ENCODE peak calls at places on chromosomes 2 and 18, in seven cellular contexts. Q, R, J, U, S, I and G are unnamed samples.

GRCh38 chr2:64036343-64036742 is 17.1 kb upstream of the VPS54 start:
- DNase-seq in Q (no peak), R (peak; percentile 61), J (no peak), U (no peak), S (no peak), I (no peak), G (no peak)

GRCh38 chr2:160288324-160288723 is 88.3 kb upstream of the ITGB6 start:
- DNase-seq in Q (no peak), R (no peak), J (no peak), U (no peak), S (no peak), I (no peak), G (no peak)

GRCh38 chr2:47227532-47228166 is 72.5 kb upstream of the STPG4 start:
- DNase-seq in Q (no peak), R (no peak), J (no peak), U (no peak), S (peak; percentile 65), I (no peak), G (no peak)

GRCh38 chr2:24792542-24792873 is 683 bp downstream of the PTRHD1 start:
- DNase-seq in Q (no peak), R (no peak), J (no peak), U (no peak), S (no peak), I (no peak), G (no peak)

GRCh38 chr2:2229898-2230817 is 100.9 kb downstream of the MYT1L start:
- DNase-seq in Q (no peak), R (no peak), J (no peak), U (no peak), S (no peak), I (no peak), G (no peak)

GRCh38 chr18:60596928-60597327 is 224.4 kb upstream of the MC4R start:
- DNase-seq in Q (no peak), R (no peak), J (no peak), U (no peak), S (no peak), I (no peak), G (no peak)

GRCh38 chr2:193679850-193680249 is 1485.1 kb upstream of the TMEFF2 start:
- DNase-seq in Q (no peak), R (no peak), J (no peak), U (no peak), S (no peak), I (no peak), G (no peak)

GRCh38 chr2:241017228-241017940 is 19.0 kb downstream of the SNED1 start:
- DNase-seq in Q (no peak), R (no peak), J (no peak), U (no peak), S (no peak), I (no peak), G (no peak)

GRCh38 chr2:192091480-192091879 is 103.3 kb downstream of the TMEFF2 start:
- DNase-seq in Q (no peak), R (no peak), J (no peak), U (no peak), S (no peak), I (no peak), G (no peak)

GRCh38 chr2:230893338-230893737 is 28.6 kb downstream of the ITM2C start:
- DNase-seq in Q (no peak), R (no peak), J (no peak), U (no peak), S (no peak), I (no peak), G (no peak)

GRCh38 chr2:881204-881918 is 69.3 kb upstream of the SNTG2 start:
- DNase-seq in Q (no peak), R (no peak), J (peak; percentile 21), U (no peak), S (no peak), I (no peak), G (no peak)

GRCh38 chr2:23545391-23545790 is 160.4 kb downstream of the KLHL29 start:
- DNase-seq in Q (no peak), R (peak; percentile 56), J (no peak), U (no peak), S (no peak), I (no peak), G (no peak)

GRCh38 chr2:200742426-200742825 is 69.3 kb upstream of the BZW1 start:
- DNase-seq in Q (no peak), R (peak; percentile 81), J (no peak), U (no peak), S (no peak), I (peak; percentile 35), G (no peak)

GRCh38 chr18:50377061-50377798 is 2.4 kb downstream of the SKA1 start:
- DNase-seq in Q (no peak), R (no peak), J (no peak), U (no peak), S (no peak), I (no peak), G (no peak)

GRCh38 chr2:8197825-8198224 is 484.0 kb upstream of the ID2 start:
- DNase-seq in Q (no peak), R (no peak), J (no peak), U (no peak), S (no peak), I (no peak), G (no peak)

GRCh38 chr2:216829533-216829932 is 30.3 kb downstream of the TNP1 start:
- DNase-seq in Q (no peak), R (no peak), J (no peak), U (no peak), S (peak; percentile 11), I (no peak), G (no peak)

GRCh38 chr2:186697536-186697935 is 3.7 kb downstream of the FAM171B start:
- DNase-seq in Q (no peak), R (peak; percentile 22), J (no peak), U (no peak), S (no peak), I (no peak), G (no peak)

GRCh38 chr2:85780316-85781092 is 26.7 kb downstream of the ATOH8 start:
- DNase-seq in Q (no peak), R (no peak), J (no peak), U (no peak), S (no peak), I (no peak), G (no peak)

GRCh38 chr2:96485751-96486643 is 19.2 kb downstream of the NEURL3 start:
- DNase-seq in Q (no peak), R (peak; percentile 94), J (peak; percentile 97), U (peak; percentile 48), S (peak; percentile 28), I (peak; percentile 69), G (no peak)

GRCh38 chr2:234251326-234252271 is 201.1 kb downstream of the SPP2 start:
- DNase-seq in Q (no peak), R (peak; percentile 91), J (no peak), U (peak; percentile 10), S (no peak), I (no peak), G (no peak)
- TF ChIP-seq POLR2AphosphoS5 in Q (no peak), R (peak; percentile 24), J (no peak), U (no peak), S (no peak), I (no peak), G (no peak)

GRCh38 chr2:170815746-170816498 is 765 bp upstream of the GAD1 start:
- DNase-seq in Q (peak; percentile 57), R (peak; percentile 31), J (no peak), U (peak; percentile 68), S (peak; percentile 88), I (peak; percentile 92), G (no peak)
- TF ChIP-seq EZH2 in Q (no peak), R (peak; percentile 8), J (no peak), U (no peak), S (no peak), I (peak; percentile 72), G (no peak)

GRCh38 chr18:55235094-55235461 is 275.8 kb upstream of the CCDC68 start:
- DNase-seq in Q (no peak), R (no peak), J (no peak), U (no peak), S (no peak), I (no peak), G (no peak)
- H3K9ac ChIP-seq in Q (no peak overlapping the region), R (no peak overlapping the region), J (no peak overlapping the region), U (no peak overlapping the region), S (no peak overlapping the region), I (no peak overlapping the region), G (no peak overlapping the region)

DNA sequence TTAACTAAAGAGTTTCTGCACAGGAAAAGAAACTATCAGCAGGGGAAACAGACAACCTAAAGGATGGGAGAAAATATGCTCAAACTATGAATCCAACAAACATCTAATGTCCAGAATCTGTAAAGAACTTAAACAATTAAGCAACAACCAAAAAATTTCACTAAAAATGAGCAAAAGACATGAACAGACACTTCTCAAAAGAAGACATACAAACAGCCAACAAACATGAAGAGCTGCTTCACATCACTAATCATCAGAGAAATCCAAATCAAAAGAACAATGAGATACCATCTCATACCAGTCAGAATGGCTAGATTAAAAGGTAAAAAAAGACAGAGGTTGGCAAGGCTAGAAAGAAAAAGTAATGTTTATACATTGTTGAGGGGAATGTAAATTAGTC is 8.8 kb upstream of the GULP1 start:
- DNase-seq in Q (no peak), R (no peak), J (no peak), U (no peak), S (no peak), I (no peak), G (no peak)
- TF ChIP-seq POLR2AphosphoS5 in Q (no peak), R (no peak), J (no peak), U (no peak), S (no peak), I (no peak), G (no peak)